ENCODE peak calls at places on chromosomes 12 and 14, in four cellular contexts. D is tibial artery, X is germinal center, Q is A549. K is an unnamed sample.

GRCh38 chr12:83122623-83122934 is 435.9 kb downstream of the TMTC2 start:
- DNase-seq in Q (no peak), X (no peak), D (no peak), K (no peak)

GRCh38 chr12:1013618-1014489 is 22.8 kb downstream of the ERC1 start:
- DNase-seq in Q (peak; percentile 80), D (peak; percentile 27), X (no peak), K (no peak)

GRCh38 chr14:100894416-100894815 is 9.1 kb downstream of the RTL1 start:
- DNase-seq in X (no peak), Q (no peak), D (no peak), K (no peak)

GRCh38 chr14:63672417-63673180 is 30.9 kb upstream of the WDR89 start:
- DNase-seq in D (no peak), X (no peak), Q (no peak), K (no peak)

GRCh38 chr14:81523016-81523415 is 10.6 kb downstream of the SEL1L start:
- DNase-seq in D (no peak), X (no peak), Q (no peak), K (no peak)

GRCh38 chr14:52950410-52950897 is 396 bp downstream of the FERMT2 start:
- DNase-seq in D (peak; percentile 66), X (no peak), Q (peak; percentile 55), K (peak; percentile 70)

GRCh38 chr14:55592426-55592825 is 12.4 kb downstream of the KTN1 start:
- DNase-seq in D (no peak), Q (no peak), X (no peak), K (no peak)

GRCh38 chr12:3252416-3252815 is 175.2 kb downstream of the TSPAN9 start:
- DNase-seq in D (peak; percentile 94), X (no peak), Q (no peak), K (peak; percentile 92)

GRCh38 chr12:16884056-16884455 is 278.1 kb upstream of the LMO3 start:
- DNase-seq in D (no peak), X (no peak), Q (no peak), K (no peak)

GRCh38 chr12:124426594-124427550 is 132.0 kb downstream of the RFLNA start:
- DNase-seq in D (no peak), Q (no peak), X (no peak), K (no peak)

GRCh38 chr14:88518592-88519512 is 36.0 kb downstream of the PTPN21 start:
- DNase-seq in X (no peak), Q (peak; percentile 15), D (no peak), K (no peak)

GRCh38 chr12:60197589-60197988 is 601.8 kb downstream of the SLC16A7 start:
- DNase-seq in X (no peak), Q (peak; percentile 40), D (no peak), K (no peak)

GRCh38 chr12:114952573-114953196 is 268.7 kb upstream of the TBX3 start:
- DNase-seq in D (no peak), X (no peak), Q (no peak), K (no peak)

GRCh38 chr12:49089831-49090773 is 4.5 kb downstream of the DHH start:
- DNase-seq in D (peak; percentile 37), X (peak; percentile 61), Q (peak; percentile 72), K (peak; percentile 11)

GRCh38 chr14:33464563-33464962 is 486.3 kb downstream of the EGLN3 start:
- DNase-seq in X (no peak), Q (no peak), D (no peak), K (no peak)

GRCh38 chr12:56808954-56809353 is 45.8 kb downstream of the HSD17B6 start:
- DNase-seq in X (no peak), D (no peak), Q (no peak), K (no peak)

GRCh38 chr14:68807987-68808386 is 15.1 kb upstream of the ZFP36L1 start:
- DNase-seq in Q (no peak), D (peak; percentile 21), X (no peak), K (no peak)

GRCh38 chr12:6494351-6494743 is 445 bp downstream of the NCAPD2 start:
- DNase-seq in D (no peak), X (peak; percentile 23), Q (no peak), K (no peak)

GRCh38 chr12:122161682-122162081 is 12.3 kb downstream of the IL31 start:
- DNase-seq in D (no peak), Q (no peak), X (no peak), K (no peak)

GRCh38 chr12:30696943-30697342 is 1.3 kb upstream of the IPO8 start:
- DNase-seq in X (no peak), D (no peak), Q (no peak), K (no peak)

GRCh38 chr12:94206886-94207285 is 58.5 kb downstream of the PLXNC1 start:
- DNase-seq in D (no peak), X (no peak), Q (no peak), K (no peak)

GRCh38 chr12:53122961-53123468 is 19.7 kb downstream of the SOAT2 start:
- DNase-seq in Q (peak; percentile 33), D (no peak), X (no peak), K (no peak)

GRCh38 chr12:93109794-93110203 is 180.7 kb upstream of the EEA1 start:
- DNase-seq in Q (no peak), D (no peak), X (no peak), K (no peak)

GRCh38 chr12:96402061-96402460 is 1.8 kb upstream of the CDK17 start:
- DNase-seq in Q (no peak), X (no peak), D (no peak), K (no peak)

GRCh38 chr12:77337327-77337726 is 272.0 kb upstream of the E2F7 start:
- DNase-seq in X (no peak), D (no peak), Q (no peak), K (no peak)

GRCh38 chr12:124754949-124755800 is 108.5 kb downstream of the SCARB1 start:
- DNase-seq in D (peak; percentile 92), Q (no peak), X (no peak), K (peak; percentile 95)

GRCh38 chr12:69688496-69689427 is 10.3 kb downstream of the BEST3 start:
- DNase-seq in Q (peak; percentile 91), D (peak; percentile 52), X (no peak), K (peak; percentile 2)

GRCh38 chr14:61569783-61570182 is 125.5 kb upstream of the HIF1A start:
- DNase-seq in D (peak; percentile 53), Q (no peak), X (no peak), K (peak; percentile 36)

GRCh38 chr12:29039013-29039412 is 110.1 kb upstream of the FAR2 start:
- DNase-seq in X (no peak), D (no peak), Q (no peak), K (no peak)